ENCODE peak calls at places on chromosome 16, in six cellular contexts. One of them, this sample, is unnamed.

GRCh38 chr16:72886366-72886974 is 161.5 kb downstream of the ZFHX3 start:
- DNase-seq in OCI-LY7: no peak
- DNase-seq in DND-41: no peak
- DNase-seq in brain microvascular endothelial cell: no peak
- DNase-seq in heart right ventricle: no peak
- DNase-seq in Peyer's patch: no peak
- DNase-seq in this sample: no peak

GRCh38 chr16:65601781-65602180 is 479.9 kb upstream of the CDH11 start:
- DNase-seq in OCI-LY7: no peak
- DNase-seq in DND-41: no peak
- DNase-seq in brain microvascular endothelial cell: peak; percentile 11
- DNase-seq in heart right ventricle: no peak
- DNase-seq in Peyer's patch: no peak
- DNase-seq in this sample: no peak

GRCh38 chr16:3952342-3953131 is 72.0 kb upstream of the CREBBP start:
- DNase-seq in OCI-LY7: peak; percentile 4
- DNase-seq in DND-41: peak; percentile 20
- DNase-seq in brain microvascular endothelial cell: no peak
- DNase-seq in heart right ventricle: peak; percentile 82
- DNase-seq in Peyer's patch: no peak
- DNase-seq in this sample: no peak

GRCh38 chr16:2531696-2532493 is 687 bp upstream of the CEMP1 start:
- DNase-seq in OCI-LY7: peak; percentile 97
- DNase-seq in DND-41: peak; percentile 97
- DNase-seq in brain microvascular endothelial cell: peak; percentile 95
- DNase-seq in heart right ventricle: peak; percentile 98
- DNase-seq in Peyer's patch: peak; percentile 99
- DNase-seq in this sample: peak; percentile 98

GRCh38 chr16:57132470-57132869 is 40.1 kb downstream of the CPNE2 start:
- DNase-seq in OCI-LY7: no peak
- DNase-seq in DND-41: no peak
- DNase-seq in brain microvascular endothelial cell: no peak
- DNase-seq in heart right ventricle: no peak
- DNase-seq in Peyer's patch: no peak
- DNase-seq in this sample: peak; percentile 46

GRCh38 chr16:86509759-86510464 is 415 bp upstream of the FOXF1 start:
- DNase-seq in OCI-LY7: no peak
- DNase-seq in DND-41: no peak
- DNase-seq in brain microvascular endothelial cell: no peak
- DNase-seq in heart right ventricle: peak; percentile 54
- DNase-seq in Peyer's patch: peak; percentile 20
- DNase-seq in this sample: no peak

GRCh38 chr16:1979271-1980025 is 1.8 kb downstream of the NOXO1 start:
- DNase-seq in OCI-LY7: no peak
- DNase-seq in DND-41: no peak
- DNase-seq in brain microvascular endothelial cell: no peak
- DNase-seq in heart right ventricle: no peak
- DNase-seq in Peyer's patch: no peak
- DNase-seq in this sample: no peak

GRCh38 chr16:69831212-69832123 is 69.3 kb downstream of the WWP2 start:
- DNase-seq in OCI-LY7: no peak
- DNase-seq in DND-41: no peak
- DNase-seq in brain microvascular endothelial cell: no peak
- DNase-seq in heart right ventricle: no peak
- DNase-seq in Peyer's patch: no peak
- DNase-seq in this sample: no peak

GRCh38 chr16:10081201-10081940 is 100.9 kb downstream of the GRIN2A start:
- DNase-seq in OCI-LY7: no peak
- DNase-seq in DND-41: no peak
- DNase-seq in brain microvascular endothelial cell: no peak
- DNase-seq in heart right ventricle: no peak
- DNase-seq in Peyer's patch: no peak
- DNase-seq in this sample: no peak

GRCh38 chr16:48246066-48246465 is 1.3 kb downstream of the ABCC11 start:
- DNase-seq in OCI-LY7: no peak
- DNase-seq in DND-41: no peak
- DNase-seq in brain microvascular endothelial cell: no peak
- DNase-seq in heart right ventricle: no peak
- DNase-seq in Peyer's patch: no peak
- DNase-seq in this sample: no peak

GRCh38 chr16:28503470-28504259 is 3.0 kb downstream of the IL27 start:
- DNase-seq in OCI-LY7: no peak
- DNase-seq in DND-41: no peak
- DNase-seq in brain microvascular endothelial cell: no peak
- DNase-seq in heart right ventricle: no peak
- DNase-seq in Peyer's patch: no peak
- DNase-seq in this sample: no peak

GRCh38 chr16:53495325-53495724 is 7.7 kb downstream of the AKTIP start:
- DNase-seq in OCI-LY7: no peak
- DNase-seq in DND-41: no peak
- DNase-seq in brain microvascular endothelial cell: no peak
- DNase-seq in heart right ventricle: no peak
- DNase-seq in Peyer's patch: no peak
- DNase-seq in this sample: no peak

GRCh38 chr16:3770530-3770929 is 53.2 kb upstream of the TRAP1 start:
- DNase-seq in OCI-LY7: no peak
- DNase-seq in DND-41: no peak
- DNase-seq in brain microvascular endothelial cell: no peak
- DNase-seq in heart right ventricle: peak; percentile 18
- DNase-seq in Peyer's patch: no peak
- DNase-seq in this sample: no peak

GRCh38 chr16:65534121-65534528 is 412.3 kb upstream of the CDH11 start:
- DNase-seq in OCI-LY7: no peak
- DNase-seq in DND-41: no peak
- DNase-seq in brain microvascular endothelial cell: no peak
- DNase-seq in heart right ventricle: no peak
- DNase-seq in Peyer's patch: no peak
- DNase-seq in this sample: no peak

GRCh38 chr16:19375561-19376158 is 42.0 kb upstream of the TMC5 start:
- DNase-seq in OCI-LY7: peak; percentile 78
- DNase-seq in DND-41: peak; percentile 29
- DNase-seq in brain microvascular endothelial cell: peak; percentile 58
- DNase-seq in heart right ventricle: peak; percentile 15
- DNase-seq in Peyer's patch: peak; percentile 38
- DNase-seq in this sample: peak; percentile 64

GRCh38 chr16:55647798-55648197 is 8.0 kb upstream of the SLC6A2 start:
- DNase-seq in OCI-LY7: no peak
- DNase-seq in DND-41: no peak
- DNase-seq in brain microvascular endothelial cell: no peak
- DNase-seq in heart right ventricle: no peak
- DNase-seq in Peyer's patch: no peak
- DNase-seq in this sample: no peak
- TF ChIP-seq CTCF in OCI-LY7: no peak
- TF ChIP-seq CTCF in DND-41: no peak
- TF ChIP-seq CTCF in brain microvascular endothelial cell: no peak
- TF ChIP-seq CTCF in heart right ventricle: no peak
- TF ChIP-seq CTCF in Peyer's patch: no peak
- TF ChIP-seq CTCF in this sample: no peak

DNA sequence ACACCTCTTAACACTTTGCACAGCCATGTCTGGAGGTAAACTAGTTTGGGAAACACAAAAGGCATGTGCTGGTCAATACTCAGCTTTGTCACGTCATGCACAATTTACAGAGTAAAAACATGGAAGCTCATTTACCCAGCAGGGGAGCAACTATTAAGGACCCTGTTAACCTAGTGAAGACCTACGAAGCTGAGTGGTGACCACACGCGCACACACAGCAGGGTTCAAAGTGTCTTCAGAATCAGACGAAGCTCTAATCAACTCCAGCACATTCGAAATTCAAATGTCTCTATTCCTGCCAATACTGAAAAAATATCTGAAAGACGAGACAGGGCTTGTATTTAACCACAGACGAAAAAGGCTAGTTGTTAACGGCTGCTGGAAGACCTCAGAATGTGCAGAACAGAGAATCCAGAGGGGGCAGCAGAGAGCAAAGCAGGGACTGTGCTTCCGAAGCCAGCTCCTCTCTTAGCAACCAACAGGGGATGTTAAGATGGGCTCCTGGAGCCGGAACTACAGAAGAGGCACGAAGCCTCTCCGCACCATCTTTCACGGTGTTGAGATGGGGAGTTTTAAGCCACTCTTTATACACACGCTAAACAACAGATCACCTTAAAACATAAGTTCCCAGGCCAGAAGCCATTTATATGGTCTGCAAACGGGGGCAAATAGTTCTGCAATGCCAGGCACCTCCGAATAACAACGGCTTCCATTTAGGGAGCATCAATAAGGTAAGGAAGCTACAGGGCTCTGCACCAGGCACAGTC is 45.7 kb downstream of the CMTM4 start:
- DNase-seq in OCI-LY7: peak; percentile 71
- DNase-seq in DND-41: peak; percentile 92
- DNase-seq in brain microvascular endothelial cell: peak; percentile 81
- DNase-seq in heart right ventricle: peak; percentile 40
- DNase-seq in Peyer's patch: peak; percentile 72
- DNase-seq in this sample: peak; percentile 85
- H3K4me3 ChIP-seq in OCI-LY7: no peak overlapping the region
- H3K4me3 ChIP-seq in DND-41: peak overlapping the region; percentile 59
- H3K4me3 ChIP-seq in brain microvascular endothelial cell: peak overlapping the region; percentile 18
- H3K4me3 ChIP-seq in heart right ventricle: no peak overlapping the region
- H3K4me3 ChIP-seq in Peyer's patch: no peak overlapping the region
- H3K4me3 ChIP-seq in this sample: no peak overlapping the region

GRCh38 chr16:88811850-88812736 is at the start of gene APRT:
- DNase-seq in OCI-LY7: peak; percentile 93
- DNase-seq in DND-41: peak; percentile 96
- DNase-seq in brain microvascular endothelial cell: peak; percentile 91
- DNase-seq in heart right ventricle: peak; percentile 97
- DNase-seq in Peyer's patch: peak; percentile 88
- DNase-seq in this sample: peak; percentile 97
- TF ChIP-seq CTCF in OCI-LY7: no peak
- TF ChIP-seq CTCF in DND-41: no peak
- TF ChIP-seq CTCF in brain microvascular endothelial cell: no peak
- TF ChIP-seq CTCF in heart right ventricle: peak; percentile 63
- TF ChIP-seq CTCF in Peyer's patch: peak; percentile 54
- TF ChIP-seq CTCF in this sample: peak; percentile 29

DNA sequence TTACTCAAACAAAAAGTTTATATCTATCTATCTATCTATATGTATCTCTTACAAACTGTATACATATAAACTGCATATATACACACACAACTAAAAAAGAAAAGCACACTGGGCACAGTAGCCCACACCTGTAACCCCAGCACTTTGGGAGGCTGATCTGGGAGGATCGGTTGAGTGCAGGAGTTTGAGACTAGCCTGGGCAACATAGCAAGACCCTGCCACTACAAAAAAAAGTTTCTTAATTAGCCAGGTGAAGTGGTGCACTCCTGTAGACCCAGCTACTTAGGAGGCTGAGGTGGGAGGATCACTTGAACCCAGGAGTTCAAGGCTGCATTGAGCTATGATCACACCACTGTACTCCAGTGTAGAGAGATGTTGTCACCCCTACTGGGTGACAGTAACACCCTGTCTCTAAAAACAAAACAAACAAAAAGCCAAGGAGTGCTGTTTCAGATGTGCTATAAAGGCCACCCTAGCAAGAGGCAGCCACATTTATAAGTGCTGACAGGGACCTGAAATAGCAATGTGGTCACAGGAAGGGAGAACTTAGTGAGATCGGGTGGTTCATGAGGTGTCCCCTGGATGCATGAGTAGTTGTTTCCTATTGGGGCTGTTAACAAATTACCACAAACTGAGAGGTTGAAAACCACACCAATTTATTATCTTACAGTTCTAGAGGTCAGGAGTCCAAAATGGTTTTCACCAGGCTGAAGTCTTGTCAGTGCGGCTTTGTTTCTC is 4.8 kb downstream of the CD2BP2 start:
- DNase-seq in OCI-LY7: peak; percentile 79
- DNase-seq in DND-41: no peak
- DNase-seq in brain microvascular endothelial cell: no peak
- DNase-seq in heart right ventricle: no peak
- DNase-seq in Peyer's patch: no peak
- DNase-seq in this sample: peak; percentile 94
- H3K4me3 ChIP-seq in OCI-LY7: peak overlapping the region; percentile 98
- H3K4me3 ChIP-seq in DND-41: no peak overlapping the region
- H3K4me3 ChIP-seq in brain microvascular endothelial cell: no peak overlapping the region
- H3K4me3 ChIP-seq in heart right ventricle: no peak overlapping the region
- H3K4me3 ChIP-seq in Peyer's patch: no peak overlapping the region
- H3K4me3 ChIP-seq in this sample: no peak overlapping the region